ENCODE peak calls at places on chromosomes 4 and X, in five cellular contexts. One of them, this sample, is unnamed.
A peak's percentile ranks its signal among the peaks of the same experiment; 100 is the strongest.

GRCh38 chr4:106289737-106290136 is 26.3 kb downstream of the TBCK start:
- DNase-seq in EL: no peak
- DNase-seq in memory B cell: no peak
- DNase-seq in pons: no peak
- DNase-seq in T follicular helper cell: no peak
- DNase-seq in this sample: no peak

GRCh38 chr4:135256111-135256510 is 1054.5 kb upstream of the PABPC4L start:
- DNase-seq in memory B cell: no peak
- DNase-seq in EL: peak; percentile 64
- DNase-seq in pons: no peak
- DNase-seq in T follicular helper cell: no peak
- DNase-seq in this sample: no peak

GRCh38 chr4:7759635-7760034 is 180.0 kb downstream of the AFAP1 start:
- DNase-seq in memory B cell: no peak
- DNase-seq in EL: no peak
- DNase-seq in T follicular helper cell: no peak
- DNase-seq in pons: no peak
- DNase-seq in this sample: no peak

GRCh38 chr4:2512396-2513135 is 23.9 kb upstream of the FAM193A start:
- DNase-seq in pons: no peak
- DNase-seq in T follicular helper cell: no peak
- DNase-seq in EL: no peak
- DNase-seq in memory B cell: no peak
- DNase-seq in this sample: no peak

GRCh38 chrX:905828-906566 is 275.4 kb downstream of the SHOX start:
- DNase-seq in pons: no peak
- DNase-seq in memory B cell: no peak
- DNase-seq in EL: peak; percentile 51
- DNase-seq in T follicular helper cell: no peak
- DNase-seq in this sample: no peak

GRCh38 chr4:154626793-154627484 is 14.5 kb upstream of the FGG start:
- DNase-seq in memory B cell: peak; percentile 55
- DNase-seq in EL: peak; percentile 44
- DNase-seq in pons: peak; percentile 14
- DNase-seq in T follicular helper cell: peak; percentile 10
- DNase-seq in this sample: peak; percentile 49

GRCh38 chr4:1994935-1995334 is 13.8 kb downstream of the NELFA start:
- DNase-seq in pons: no peak
- DNase-seq in memory B cell: no peak
- DNase-seq in EL: no peak
- DNase-seq in T follicular helper cell: no peak
- DNase-seq in this sample: no peak

GRCh38 chrX:132369650-132370049 is 119.2 kb downstream of the MBNL3 start:
- DNase-seq in pons: no peak
- DNase-seq in memory B cell: no peak
- DNase-seq in EL: no peak
- DNase-seq in T follicular helper cell: no peak
- DNase-seq in this sample: no peak

GRCh38 chr4:26762650-26763049 is 98.0 kb upstream of the STIM2 start:
- DNase-seq in pons: no peak
- DNase-seq in T follicular helper cell: no peak
- DNase-seq in EL: no peak
- DNase-seq in memory B cell: no peak
- DNase-seq in this sample: peak; percentile 48

GRCh38 chrX:14916017-14916674 is 42.9 kb downstream of the MOSPD2 start:
- DNase-seq in memory B cell: no peak
- DNase-seq in pons: no peak
- DNase-seq in T follicular helper cell: no peak
- DNase-seq in EL: peak; percentile 74
- DNase-seq in this sample: peak; percentile 51

This sample was measured in fibroblast of mammary gland.